ENCODE peak calls at places on chromosome 10, in four cellular contexts. T is mammary epithelial cell; V is hepatocyte; W is CD4-positive, alpha-beta T cell. A is an unnamed sample.

GRCh38 chr10:80497187-80498038 is 40.3 kb upstream of the SH2D4B start:
- DNase-seq in V (no peak), W (no peak), T (peak), A (no peak)

GRCh38 chr10:73310475-73310874 is 48.2 kb downstream of the CFAP70 start:
- DNase-seq in W (no peak), T (no peak), V (no peak), A (no peak)

GRCh38 chr10:122181055-122181732 is 89.9 kb upstream of the BTBD16 start:
- DNase-seq in V (no peak), W (no peak), T (peak), A (no peak)

GRCh38 chr10:58179238-58179637 is 88.5 kb downstream of the IPMK start:
- DNase-seq in W (no peak), V (no peak), T (peak), A (no peak)

GRCh38 chr10:33800986-33801385 is 466.5 kb upstream of the NRP1 start:
- DNase-seq in T (no peak), V (no peak), W (no peak), A (no peak)

GRCh38 chr10:100825946-100826660 is 80.7 kb downstream of the PAX2 start:
- DNase-seq in W (no peak), T (no peak), V (no peak), A (no peak)

GRCh38 chr10:1359599-1359955 is 303.4 kb downstream of the WDR37 start:
- DNase-seq in T (no peak), V (no peak), W (no peak), A (no peak)

GRCh38 chr10:30433779-30434272 is at the start of gene MAP3K8:
- DNase-seq in W (peak), T (peak), V (peak), A (peak)

GRCh38 chr10:69397972-69398371 is 18.7 kb downstream of the TACR2 start:
- DNase-seq in T (no peak), W (no peak), V (no peak), A (no peak)

GRCh38 chr10:80664071-80664680 is 126.5 kb downstream of the SH2D4B start:
- DNase-seq in T (peak), V (peak), W (peak), A (no peak)

GRCh38 chr10:660980-661890 is 28.2 kb downstream of the DIP2C start:
- DNase-seq in T (no peak), W (no peak), V (peak), A (no peak)

GRCh38 chr10:35217458-35217857 is 90.8 kb downstream of the CREM start:
- DNase-seq in W (no peak), V (no peak), T (no peak), A (no peak)

GRCh38 chr10:70596110-70596798 is 6.3 kb downstream of the PRF1 start:
- DNase-seq in W (no peak), T (no peak), V (peak), A (no peak)

GRCh38 chr10:52212062-52212461 is 102.0 kb upstream of the DKK1 start:
- DNase-seq in T (no peak), W (no peak), V (peak), A (no peak)

GRCh38 chr10:116690356-116691078 is 51.8 kb downstream of the HSPA12A start:
- DNase-seq in T (no peak), W (no peak), V (peak), A (no peak)

GRCh38 chr10:96309631-96310358 is 5.6 kb downstream of the DNTT start:
- DNase-seq in V (no peak), T (no peak), W (no peak), A (no peak)

GRCh38 chr10:43132796-43133195 is 5.4 kb upstream of the CSGALNACT2 start:
- DNase-seq in T (no peak), W (no peak), V (no peak), A (no peak)

GRCh38 chr10:117543245-117543998 is 876 bp downstream of the EMX2 start:
- DNase-seq in T (no peak), W (no peak), V (peak), A (no peak)

GRCh38 chr10:86292462-86293322 is 73.9 kb downstream of the GRID1 start:
- DNase-seq in W (no peak), V (no peak), T (no peak), A (no peak)

GRCh38 chr10:105542401-105542800 is 901.3 kb downstream of the SORCS3 start:
- DNase-seq in W (no peak), V (no peak), T (no peak), A (no peak)

GRCh38 chr10:105540381-105540780 is 899.3 kb downstream of the SORCS3 start:
- DNase-seq in W (no peak), T (no peak), V (peak), A (no peak)

GRCh38 chr10:105535478-105535877 is 894.4 kb downstream of the SORCS3 start:
- DNase-seq in W (no peak), T (no peak), V (no peak), A (no peak)

GRCh38 chr10:105538933-105539332 is 897.8 kb downstream of the SORCS3 start:
- DNase-seq in V (no peak), W (no peak), T (no peak), A (no peak)
- TF ChIP-seq CTCF in V (no peak), W (no peak), T (no peak), A (no peak)

DNA sequence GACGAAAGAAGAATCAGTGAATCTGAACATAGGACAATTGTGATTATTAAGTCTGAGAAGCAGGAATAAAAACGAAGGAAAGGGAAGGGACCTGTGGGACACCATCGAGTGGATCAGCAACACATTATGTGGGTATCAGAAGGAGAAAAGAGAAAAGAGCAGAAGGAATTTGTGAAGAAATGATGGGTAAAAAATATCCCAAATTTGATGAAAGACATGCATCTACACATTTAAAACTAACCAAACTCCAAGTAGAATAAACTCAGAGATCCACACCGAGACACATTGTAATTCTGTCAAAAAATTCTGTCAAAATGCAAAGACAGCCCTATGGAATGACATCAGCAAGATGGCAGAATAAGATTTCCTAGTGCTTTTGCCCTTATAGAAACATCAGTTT is 171.1 kb downstream of the ITGB1 start:
- DNase-seq in T (no peak), W (no peak), V (no peak), A (no peak)
- TF ChIP-seq CTCF in T (no peak), W (no peak), V (no peak), A (no peak)

GRCh38 chr10:47061776-47062175 is 150.5 kb downstream of the PTPN20 start:
- DNase-seq in V (no peak), W (no peak), T (no peak), A (no peak)
- TF ChIP-seq CTCF in V (no peak), W (no peak), T (no peak), A (no peak)

GRCh38 chr10:11165591-11166543 is 148.2 kb downstream of the CELF2 start:
- DNase-seq in T (no peak), V (peak), W (peak), A (peak)
- TF ChIP-seq CTCF in T (no peak), V (peak), W (peak), A (peak)

GRCh38 chr10:60708666-60709065 is 69.6 kb upstream of the CDK1 start:
- DNase-seq in V (no peak), W (no peak), T (no peak), A (no peak)
- TF ChIP-seq CTCF in V (no peak), W (no peak), T (no peak), A (no peak)

DNA sequence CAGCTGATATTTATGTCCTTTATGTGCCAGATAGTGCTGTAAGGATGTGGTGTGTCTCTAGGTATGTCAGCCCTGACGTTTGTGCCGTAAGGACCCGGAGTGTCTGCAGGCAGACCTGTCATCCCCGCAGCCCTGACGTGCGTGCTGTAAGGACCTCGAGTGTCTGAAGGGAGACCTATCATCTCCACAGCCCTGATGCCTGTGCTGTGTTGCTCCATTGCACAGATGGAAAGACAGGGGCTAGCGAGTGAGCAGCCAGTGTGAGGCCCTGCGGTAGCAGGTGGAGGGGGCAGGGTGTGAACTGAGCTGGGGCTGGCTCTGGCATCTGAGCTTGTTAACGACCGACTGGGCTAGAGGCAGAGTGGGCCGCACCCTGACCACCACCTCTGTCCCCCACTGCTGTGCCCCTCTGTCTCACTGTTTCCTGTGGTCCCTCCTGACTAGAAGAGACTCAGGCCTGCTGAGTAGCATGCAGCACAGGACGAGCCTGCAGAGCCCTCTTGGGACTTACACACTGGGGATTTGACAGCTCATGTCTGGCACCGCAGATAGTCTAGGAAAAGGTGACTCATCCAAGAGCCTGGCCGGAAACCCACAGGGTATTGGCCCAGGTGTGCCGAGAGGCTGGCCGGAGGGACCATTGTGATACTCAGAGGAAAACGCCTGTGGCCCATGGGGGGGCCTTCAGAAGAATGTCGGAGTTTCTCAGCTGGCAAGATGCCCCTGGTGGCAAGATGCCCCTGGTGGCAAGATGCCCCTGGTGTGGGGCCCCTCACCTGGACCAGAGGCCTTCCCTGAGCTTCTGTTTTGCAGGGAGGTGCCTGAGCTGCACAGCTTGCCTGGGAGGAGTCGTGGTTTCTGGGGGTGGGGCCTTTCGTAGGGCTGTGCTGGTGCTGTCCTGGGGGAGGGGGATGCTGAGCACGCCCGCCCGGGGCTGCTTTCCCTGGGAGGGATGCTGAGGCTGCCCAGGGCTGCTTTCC is 34.3 kb downstream of the INPP5A start:
- DNase-seq in W (no peak), T (peak), V (peak), A (peak)
- TF ChIP-seq CTCF in W (no peak), T (no peak), V (no peak), A (no peak)

GRCh38 chr10:77493851-77494788 is 143.5 kb downstream of the KCNMA1 start:
- DNase-seq in W (no peak), V (peak), T (peak), A (no peak)
- TF ChIP-seq CTCF in W (no peak), V (peak), T (peak), A (no peak)

GRCh38 chr10:125341611-125342010 is 181.2 kb upstream of the CTBP2 start:
- DNase-seq in V (no peak), W (no peak), T (no peak), A (no peak)

GRCh38 chr10:125340871-125341270 is 180.5 kb upstream of the CTBP2 start:
- DNase-seq in V (no peak), W (no peak), T (peak), A (no peak)

GRCh38 chr10:125334545-125334944 is 174.2 kb upstream of the CTBP2 start:
- DNase-seq in T (no peak), V (no peak), W (no peak), A (no peak)

GRCh38 chr10:125333769-125334168 is 173.4 kb upstream of the CTBP2 start:
- DNase-seq in V (no peak), T (no peak), W (no peak), A (no peak)

GRCh38 chr10:125337510-125337909 is 177.1 kb upstream of the CTBP2 start:
- DNase-seq in V (no peak), T (no peak), W (no peak), A (no peak)
- TF ChIP-seq CTCF in V (no peak), T (no peak), W (no peak), A (no peak)

GRCh38 chr10:104045151-104046089 is 40.3 kb downstream of the COL17A1 start:
- DNase-seq in V (peak), W (no peak), T (no peak), A (no peak)
- TF ChIP-seq CTCF in V (peak), W (no peak), T (peak), A (peak)

A was measured in GM12864.